ENCODE peak calls at places on chromosomes 11 and 22, in four cellular contexts. C is Peyer's patch, F is right lobe of liver, H is tibial artery. U is an unnamed sample.

GRCh38 chr11:36509265-36509664 is 807 bp downstream of the TRAF6 start:
- DNase-seq in C (no peak), F (no peak), H (no peak), U (no peak)

GRCh38 chr11:18789942-18790341 is 1.7 kb downstream of the PTPN5 start:
- DNase-seq in C (no peak), H (peak; percentile 41), F (no peak), U (no peak)

GRCh38 chr11:37505406-37505805 is 907.4 kb upstream of the RAG2 start:
- DNase-seq in H (no peak), F (no peak), C (no peak), U (no peak)

GRCh38 chr22:50304528-50305392 is 2.7 kb downstream of the PLXNB2 start:
- DNase-seq in C (no peak), H (peak; percentile 92), F (no peak), U (no peak)

GRCh38 chr11:75428301-75428724 is 4.7 kb downstream of the KLHL35 start:
- DNase-seq in H (peak; percentile 95), C (peak; percentile 45), F (peak; percentile 85), U (peak; percentile 27)

GRCh38 chr11:1499261-1499890 is 12.8 kb upstream of the MOB2 start:
- DNase-seq in F (peak; percentile 16), H (peak; percentile 61), C (no peak), U (no peak)

GRCh38 chr22:36471341-36471821 is 10.1 kb downstream of the TXN2 start:
- DNase-seq in C (no peak), H (peak; percentile 77), F (no peak), U (no peak)

GRCh38 chr11:46529086-46529905 is 64.5 kb downstream of the AMBRA1 start:
- DNase-seq in C (peak; percentile 76), F (peak; percentile 52), H (no peak), U (peak; percentile 48)

GRCh38 chr11:46197421-46197820 is 76.2 kb upstream of the PHF21A start:
- DNase-seq in F (no peak), C (no peak), H (no peak), U (no peak)

GRCh38 chr11:22192642-22193347 is at the start of gene ANO5:
- DNase-seq in C (no peak), H (peak; percentile 83), F (peak; percentile 88), U (no peak)

GRCh38 chr11:10320164-10320563 is 15.3 kb downstream of the ADM start:
- DNase-seq in H (no peak), C (no peak), F (no peak), U (no peak)

GRCh38 chr22:46573781-46574437 is 36.5 kb upstream of the CELSR1 start:
- DNase-seq in C (no peak), H (no peak), F (peak; percentile 24), U (no peak)

GRCh38 chr11:125081098-125081798 is 18.1 kb downstream of the SLC37A2 start:
- DNase-seq in H (no peak), C (no peak), F (no peak), U (no peak)

GRCh38 chr11:63919267-63920125 is 2.5 kb upstream of the RCOR2 start:
- DNase-seq in F (no peak), C (no peak), H (peak; percentile 77), U (no peak)

GRCh38 chr11:83671295-83671694 is 385.1 kb upstream of the CCDC90B start:
- DNase-seq in C (no peak), H (no peak), F (no peak), U (no peak)

GRCh38 chr22:17985606-17986005 is 38.8 kb downstream of the MICAL3 start:
- DNase-seq in C (no peak), H (no peak), F (no peak), U (no peak)

GRCh38 chr11:31199403-31199802 is 170.1 kb downstream of the DCDC1 start:
- DNase-seq in F (no peak), H (no peak), C (no peak), U (no peak)

GRCh38 chr11:117481036-117481435 is 153.4 kb downstream of the CEP164 start:
- DNase-seq in C (no peak), H (no peak), F (no peak), U (no peak)

GRCh38 chr11:69894126-69895047 is 75.2 kb upstream of the FGF3 start:
- DNase-seq in F (no peak), C (no peak), H (no peak), U (no peak)

GRCh38 chr11:128920651-128921050 is 22.0 kb downstream of the TP53AIP1 start:
- DNase-seq in C (no peak), H (no peak), F (no peak), U (no peak)

GRCh38 chr11:1823376-1824220 is 11.2 kb upstream of the SYT8 start:
- DNase-seq in C (no peak), H (peak; percentile 64), F (no peak), U (no peak)

GRCh38 chr11:78841451-78842060 is 266.9 kb upstream of the NARS2 start:
- DNase-seq in C (no peak), F (no peak), H (no peak), U (no peak)

GRCh38 chr11:120819437-120819836 is 204.5 kb upstream of the TBCEL start:
- DNase-seq in F (no peak), C (no peak), H (no peak), U (no peak)

GRCh38 chr11:36164522-36165250 is 124.5 kb downstream of the COMMD9 start:
- DNase-seq in C (no peak), H (no peak), F (no peak), U (no peak)

GRCh38 chr11:130782361-130783221 is 133.7 kb downstream of the SNX19 start:
- DNase-seq in H (no peak), C (no peak), F (no peak), U (no peak)

GRCh38 chr22:46105494-46106278 is 44.6 kb upstream of the PPARA start:
- DNase-seq in C (no peak), F (peak; percentile 67), H (peak; percentile 83), U (no peak)

GRCh38 chr11:128524172-128524571 is 63.2 kb downstream of the ETS1 start:
- DNase-seq in H (no peak), C (no peak), F (no peak), U (no peak)

GRCh38 chr22:23305922-23306374 is 125.6 kb downstream of the BCR start:
- DNase-seq in H (peak; percentile 95), C (peak; percentile 17), F (no peak), U (no peak)

GRCh38 chr22:29697853-29698598 is 21.8 kb upstream of the CABP7 start:
- DNase-seq in H (no peak), C (no peak), F (no peak), U (no peak)

GRCh38 chr22:37229012-37229804 is 14.9 kb downstream of the RAC2 start:
- DNase-seq in F (no peak), C (peak; percentile 46), H (peak; percentile 54), U (peak; percentile 53)

GRCh38 chr11:64268687-64269379 is 15.6 kb downstream of the BAD start:
- DNase-seq in H (peak; percentile 88), C (peak; percentile 58), F (peak; percentile 71), U (peak; percentile 42)

GRCh38 chr11:19903620-19904069 is 191.0 kb downstream of the NAV2 start:
- DNase-seq in C (peak; percentile 46), H (peak; percentile 82), F (peak; percentile 60), U (peak; percentile 42)

GRCh38 chr11:104152941-104153340 is 11.0 kb downstream of the PDGFD start:
- DNase-seq in C (no peak), F (no peak), H (no peak), U (no peak)

GRCh38 chr11:119671048-119671447 is 58.0 kb downstream of the NECTIN1 start:
- DNase-seq in F (peak; percentile 57), C (peak; percentile 25), H (no peak), U (no peak)

GRCh38 chr11:38547464-38547863 is 1949.4 kb upstream of the RAG2 start:
- DNase-seq in C (no peak), F (no peak), H (no peak), U (no peak)

GRCh38 chr11:74749127-74749964 is 697 bp downstream of the RNF169 start:
- DNase-seq in H (peak; percentile 67), C (peak; percentile 47), F (peak; percentile 71), U (peak; percentile 24)

GRCh38 chr11:74326665-74327064 is 15.2 kb upstream of the P4HA3 start:
- DNase-seq in H (no peak), C (no peak), F (no peak), U (no peak)

DNA sequence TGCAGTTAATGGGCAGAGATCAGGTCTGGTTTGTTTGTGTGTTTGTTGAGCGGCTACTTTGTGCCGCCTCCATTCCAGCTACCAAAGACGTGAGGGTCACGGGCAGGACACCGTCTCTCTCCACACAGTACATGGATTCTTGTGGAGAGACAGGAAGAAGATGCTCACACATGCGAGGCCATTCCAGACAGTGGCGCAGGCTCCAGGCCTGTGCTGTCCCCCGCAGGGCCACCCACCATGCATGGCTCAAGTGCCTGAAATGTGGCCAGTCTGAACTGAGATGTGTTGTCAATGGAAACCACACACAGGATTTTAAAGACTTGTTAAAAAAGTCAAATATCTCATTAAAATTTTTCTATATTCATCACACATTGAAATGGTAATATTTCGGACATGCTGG is 848.3 kb downstream of the TBC1D22A start:
- DNase-seq in F (no peak), C (no peak), H (no peak), U (no peak)
- H3K9me3 ChIP-seq in F (no peaks in the 10 kb centered on the region), C (no peaks in the 10 kb centered on the region), H (no peaks in the 10 kb centered on the region), U (no peaks in the 10 kb centered on the region)

GRCh38 chr11:13721760-13722159 is 53.3 kb downstream of the FAR1 start:
- DNase-seq in F (no peak), H (no peak), C (no peak), U (no peak)
- H3K27ac ChIP-seq in F (no peak overlapping the region), H (no peak overlapping the region), C (no peak overlapping the region), U (no peak overlapping the region)

GRCh38 chr11:7524831-7525230 is 11.0 kb downstream of the PPFIBP2 start:
- DNase-seq in H (no peak), F (no peak), C (peak; percentile 46), U (no peak)
- H3K9me3 ChIP-seq in H (no peaks in the 10 kb centered on the region), F (no peaks in the 10 kb centered on the region), C (no peaks in the 10 kb centered on the region), U (no peaks in the 10 kb centered on the region)

GRCh38 chr11:102830328-102830727 is 13.1 kb downstream of the MMP3 start:
- DNase-seq in F (no peak), H (no peak), C (no peak), U (no peak)

GRCh38 chr11:102832612-102833011 is 10.8 kb downstream of the MMP3 start:
- DNase-seq in F (no peak), C (no peak), H (no peak), U (no peak)

GRCh38 chr11:102831709-102832492 is 11.5 kb downstream of the MMP3 start:
- DNase-seq in H (no peak), F (peak; percentile 15), C (no peak), U (no peak)

GRCh38 chr11:102831128-102831708 is 12.2 kb downstream of the MMP3 start:
- DNase-seq in H (no peak), F (peak; percentile 67), C (no peak), U (no peak)

DNA sequence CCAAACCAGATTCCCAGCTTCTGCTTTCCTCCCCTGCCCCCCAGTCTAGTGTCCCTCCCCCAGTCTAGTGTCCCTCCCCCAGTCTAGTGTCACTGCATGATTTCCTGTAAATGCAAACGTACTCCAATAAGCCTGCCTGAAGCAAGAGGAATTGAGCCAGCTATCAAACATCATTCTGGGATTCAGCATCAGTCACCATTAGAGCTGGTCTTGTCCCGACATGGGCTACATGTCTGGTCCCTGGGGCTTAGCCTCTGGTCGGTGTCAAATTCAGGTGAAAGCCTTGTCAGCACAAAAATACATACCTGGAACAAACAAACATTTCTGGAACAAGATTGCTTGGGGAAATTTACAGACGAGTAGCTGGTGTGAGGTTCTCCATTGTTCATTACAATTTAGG is 13.7 kb downstream of the MMP3 start:
- DNase-seq in H (no peak), C (no peak), F (no peak), U (no peak)
- H3K27ac ChIP-seq in H (no peak overlapping the region), C (no peak overlapping the region), F (no peak overlapping the region), U (no peak overlapping the region)